ENCODE peak calls at places on chromosomes 1 and 21, in five cellular contexts. B, Q, Z, A and L are unnamed samples.

GRCh38 chr21:38027901-38028300 is 111.6 kb upstream of the KCNJ6 start:
- DNase-seq in B (peak; percentile 27), Q (no peak), Z (no peak), A (no peak), L (no peak)

GRCh38 chr1:21539933-21540332 is 30.7 kb downstream of the ALPL start:
- DNase-seq in B (no peak), Q (no peak), Z (no peak), A (no peak), L (no peak)

GRCh38 chr1:155962599-155963211 is 15.6 kb downstream of the ARHGEF2 start:
- DNase-seq in B (no peak), Q (no peak), Z (no peak), A (no peak), L (no peak)

GRCh38 chr21:27300770-27301169 is 333.9 kb upstream of the ADAMTS5 start:
- DNase-seq in B (no peak), Q (no peak), Z (no peak), A (no peak), L (no peak)

GRCh38 chr1:209896346-209896745 is 41.7 kb upstream of the SYT14 start:
- DNase-seq in B (no peak), Q (no peak), Z (no peak), A (no peak), L (no peak)

GRCh38 chr1:11281518-11282331 is 8.7 kb downstream of the UBIAD1 start:
- DNase-seq in B (no peak), Q (no peak), Z (no peak), A (no peak), L (no peak)

GRCh38 chr1:15282810-15283474 is 35.9 kb downstream of the FHAD1 start:
- DNase-seq in B (no peak), Q (no peak), Z (no peak), A (no peak), L (no peak)

GRCh38 chr1:202599669-202600431 is 110.4 kb downstream of the SYT2 start:
- DNase-seq in B (no peak), Q (peak; percentile 79), Z (peak; percentile 67), A (peak; percentile 27), L (peak; percentile 90)

GRCh38 chr1:106746448-106747085 is 309.9 kb upstream of the PRMT6 start:
- DNase-seq in B (no peak), Q (no peak), Z (no peak), A (no peak), L (no peak)

GRCh38 chr1:61399192-61399591 is 316.8 kb downstream of the NFIA start:
- DNase-seq in B (no peak), Q (no peak), Z (no peak), A (no peak), L (no peak)

GRCh38 chr1:92030701-92031107 is 919 bp downstream of the EPHX4 start:
- DNase-seq in B (peak; percentile 71), Q (no peak), Z (no peak), A (no peak), L (no peak)

GRCh38 chr1:44678626-44679025 is 4.1 kb downstream of the ARMH1 start:
- DNase-seq in B (no peak), Q (peak; percentile 32), Z (no peak), A (no peak), L (no peak)

GRCh38 chr1:232617237-232617636 is 12.7 kb downstream of the SIPA1L2 start:
- DNase-seq in B (no peak), Q (no peak), Z (no peak), A (no peak), L (no peak)

GRCh38 chr1:172122381-172122780 is 281.1 kb downstream of the DNM3 start:
- DNase-seq in B (no peak), Q (no peak), Z (no peak), A (no peak), L (no peak)

GRCh38 chr21:42755031-42755665 is 101.7 kb downstream of the PDE9A start:
- DNase-seq in B (no peak), Q (no peak), Z (no peak), A (no peak), L (no peak)

GRCh38 chr1:232704694-232705680 is 75.1 kb upstream of the SIPA1L2 start:
- DNase-seq in B (no peak), Q (no peak), Z (peak; percentile 33), A (no peak), L (no peak)

GRCh38 chr1:185499986-185500626 is 183.1 kb upstream of the IVNS1ABP start:
- DNase-seq in B (peak; percentile 42), Q (no peak), Z (no peak), A (no peak), L (no peak)

GRCh38 chr1:173418107-173418985 is 58.8 kb upstream of the PRDX6 start:
- DNase-seq in B (no peak), Q (no peak), Z (no peak), A (no peak), L (no peak)

GRCh38 chr1:185027252-185027882 is 18.0 kb upstream of the RNF2 start:
- DNase-seq in B (no peak), Q (no peak), Z (no peak), A (no peak), L (no peak)

GRCh38 chr1:40059960-40060337 is 19.4 kb downstream of the CAP1 start:
- DNase-seq in B (no peak), Q (no peak), Z (no peak), A (no peak), L (no peak)

GRCh38 chr1:109984190-109984455 is 442 bp upstream of the AHCYL1 start:
- DNase-seq in B (no peak), Q (no peak), Z (no peak), A (no peak), L (no peak)

GRCh38 chr21:29072873-29073221 is 601 bp downstream of the CCT8 start:
- DNase-seq in B (no peak), Q (no peak), Z (no peak), A (no peak), L (no peak)

GRCh38 chr21:35406600-35406999 is 357.5 kb upstream of the RUNX1 start:
- DNase-seq in B (no peak), Q (no peak), Z (no peak), A (no peak), L (no peak)

GRCh38 chr21:33968082-33968997 is 52.7 kb upstream of the ATP5PO start:
- DNase-seq in B (peak; percentile 53), Q (no peak), Z (no peak), A (no peak), L (peak; percentile 34)

GRCh38 chr1:31302749-31303441 is 6.1 kb downstream of the ZCCHC17 start:
- DNase-seq in B (no peak), Q (no peak), Z (no peak), A (no peak), L (no peak)

GRCh38 chr1:25068829-25069228 is 138.8 kb upstream of the RUNX3 start:
- DNase-seq in B (no peak), Q (peak; percentile 26), Z (no peak), A (no peak), L (no peak)

GRCh38 chr1:155650231-155650757 is 38.3 kb downstream of the YY1AP1 start:
- DNase-seq in B (no peak), Q (no peak), Z (no peak), A (no peak), L (no peak)

GRCh38 chr1:60866884-60867648 is 215.3 kb upstream of the NFIA start:
- DNase-seq in B (no peak), Q (no peak), Z (no peak), A (no peak), L (no peak)

GRCh38 chr1:201212056-201212455 is 21.4 kb downstream of the IGFN1 start:
- DNase-seq in B (no peak), Q (no peak), Z (no peak), A (no peak), L (no peak)

GRCh38 chr21:18354947-18355346 is 48.6 kb downstream of the TMPRSS15 start:
- DNase-seq in B (no peak), Q (no peak), Z (no peak), A (no peak), L (no peak)

GRCh38 chr1:46800742-46801141 is 1.9 kb downstream of the CYP4B1 start:
- DNase-seq in B (no peak), Q (no peak), Z (no peak), A (no peak), L (peak; percentile 51)

GRCh38 chr1:228861830-228862176 is 126.5 kb downstream of the RHOU start:
- DNase-seq in B (no peak), Q (no peak), Z (no peak), A (no peak), L (no peak)

GRCh38 chr1:53592521-53592982 is 133.4 kb downstream of the DMRTB1 start:
- DNase-seq in B (no peak), Q (peak; percentile 88), Z (no peak), A (peak; percentile 44), L (no peak)

GRCh38 chr1:55277377-55278130 is 62.4 kb upstream of the USP24 start:
- DNase-seq in B (peak; percentile 67), Q (peak; percentile 83), Z (peak; percentile 79), A (peak; percentile 69), L (no peak)

GRCh38 chr1:165408518-165408917 is 36.4 kb downstream of the RXRG start:
- DNase-seq in B (peak; percentile 58), Q (no peak), Z (no peak), A (no peak), L (no peak)

DNA sequence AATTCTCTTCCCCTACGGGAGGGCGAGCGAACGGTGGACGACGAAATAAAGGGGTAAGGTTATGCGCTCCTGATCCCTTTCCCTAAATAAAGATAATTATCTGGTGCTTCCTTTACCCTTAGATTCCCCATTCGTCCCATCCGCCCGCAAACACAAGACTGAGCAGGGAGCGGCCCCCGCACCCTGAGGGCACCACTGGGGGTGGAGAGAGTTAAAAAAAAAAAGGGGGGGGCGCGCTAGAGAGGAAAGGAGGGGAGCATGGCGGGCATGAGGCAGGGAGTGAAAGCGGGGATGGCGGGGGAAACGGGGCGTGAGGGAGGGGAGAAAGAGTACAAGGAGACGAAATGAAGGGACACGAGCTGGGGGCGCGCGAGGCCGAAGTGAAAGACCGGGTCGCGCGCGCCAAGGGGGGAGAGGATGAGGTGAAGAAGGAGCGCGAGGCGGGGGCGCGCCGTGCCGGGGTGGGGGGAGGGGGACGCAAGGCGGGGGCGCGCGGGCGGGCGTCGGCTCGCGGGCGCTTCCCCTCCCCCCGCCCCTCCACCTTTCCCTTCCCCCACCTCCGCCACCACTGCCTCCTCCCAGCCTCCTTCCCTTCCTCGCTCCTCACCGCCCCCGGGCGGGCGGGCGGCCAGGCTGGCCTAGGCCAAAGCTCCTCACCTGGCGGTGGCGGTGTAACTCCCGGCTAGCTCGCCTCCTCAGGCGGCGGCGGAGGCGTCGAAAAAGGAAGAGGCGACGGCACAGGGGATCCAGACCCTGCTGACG is 515 bp downstream of the GATAD2B start:
- DNase-seq in B (no peak), Q (no peak), Z (peak; percentile 56), A (peak; percentile 58), L (peak; percentile 84)
- TF ChIP-seq CTCF in B (no peak), Q (no peak), Z (no peak), A (peak; percentile 34), L (no peak)

GRCh38 chr1:245648749-245649517 is 494.1 kb downstream of the KIF26B start:
- DNase-seq in B (no peak), Q (no peak), Z (no peak), A (no peak), L (no peak)
- TF ChIP-seq CTCF in B (no peak), Q (no peak), Z (no peak), A (no peak), L (no peak)

GRCh38 chr1:56758135-56758534 is 61.1 kb downstream of the FYB2 start:
- DNase-seq in B (no peak), Q (no peak), Z (peak; percentile 18), A (no peak), L (no peak)
- TF ChIP-seq CTCF in B (no peak), Q (no peak), Z (peak; percentile 52), A (peak; percentile 26), L (no peak)

DNA sequence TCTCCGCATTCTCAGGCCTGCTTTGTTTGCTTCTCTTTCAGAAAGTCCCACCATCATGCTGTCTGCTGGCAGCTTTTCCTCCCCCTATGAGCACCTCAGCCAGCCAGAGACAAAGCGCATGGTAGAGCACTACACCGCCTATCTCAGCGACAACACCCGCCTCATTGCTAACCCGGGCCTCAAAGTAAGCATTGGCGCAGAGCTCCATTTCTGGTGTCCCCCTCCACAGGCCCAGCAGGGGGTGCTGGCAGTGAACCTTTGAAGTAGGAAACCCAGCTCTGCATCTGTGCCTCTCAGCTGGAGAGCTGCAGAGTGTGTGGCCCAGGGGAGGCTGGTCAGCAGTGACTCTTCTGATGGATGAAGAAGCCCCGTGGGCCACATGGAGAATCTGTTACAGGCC is 81.2 kb upstream of the RAVER2 start:
- DNase-seq in B (no peak), Q (no peak), Z (no peak), A (no peak), L (no peak)
- TF ChIP-seq CTCF in B (peak; percentile 43), Q (no peak), Z (no peak), A (peak; percentile 33), L (no peak)